ENCODE peak calls at places on chromosome 2, in four cellular contexts. One of them, this sample, is unnamed.

GRCh38 chr2:144349674-144350073 is 170.2 kb downstream of the ZEB2 start:
- DNase-seq in MM.1S: no peak
- DNase-seq in OCI-LY7: no peak
- DNase-seq in psoas muscle: no peak
- DNase-seq in this sample: no peak

GRCh38 chr2:223084873-223085272 is 32.9 kb downstream of the KCNE4 start:
- DNase-seq in MM.1S: no peak
- DNase-seq in OCI-LY7: no peak
- DNase-seq in psoas muscle: peak
- DNase-seq in this sample: no peak

GRCh38 chr2:102301867-102302362 is 9.4 kb upstream of the IL1RL1 start:
- DNase-seq in MM.1S: peak
- DNase-seq in OCI-LY7: peak
- DNase-seq in psoas muscle: no peak
- DNase-seq in this sample: no peak

GRCh38 chr2:205579335-205579734 is 103.0 kb upstream of the NRP2 start:
- DNase-seq in MM.1S: no peak
- DNase-seq in OCI-LY7: no peak
- DNase-seq in psoas muscle: no peak
- DNase-seq in this sample: no peak

GRCh38 chr2:179250084-179250483 is 14.5 kb downstream of the SESTD1 start:
- DNase-seq in MM.1S: no peak
- DNase-seq in OCI-LY7: no peak
- DNase-seq in psoas muscle: no peak
- DNase-seq in this sample: no peak

GRCh38 chr2:98293931-98294687 is 52.1 kb upstream of the CNGA3 start:
- DNase-seq in MM.1S: no peak
- DNase-seq in OCI-LY7: no peak
- DNase-seq in psoas muscle: no peak
- DNase-seq in this sample: no peak

GRCh38 chr2:169091761-169092523 is 22.6 kb downstream of the DHRS9 start:
- DNase-seq in MM.1S: no peak
- DNase-seq in OCI-LY7: no peak
- DNase-seq in psoas muscle: no peak
- DNase-seq in this sample: peak

GRCh38 chr2:207219716-207220414 is 54.1 kb upstream of the KLF7 start:
- DNase-seq in MM.1S: no peak
- DNase-seq in OCI-LY7: no peak
- DNase-seq in psoas muscle: no peak
- DNase-seq in this sample: no peak

GRCh38 chr2:58376592-58376991 is 135.5 kb upstream of the FANCL start:
- DNase-seq in MM.1S: no peak
- DNase-seq in OCI-LY7: no peak
- DNase-seq in psoas muscle: no peak
- DNase-seq in this sample: no peak

GRCh38 chr2:71669628-71670429 is 216.5 kb downstream of the DYSF start:
- DNase-seq in MM.1S: no peak
- DNase-seq in OCI-LY7: no peak
- DNase-seq in psoas muscle: no peak
- DNase-seq in this sample: no peak

GRCh38 chr2:181306785-181307184 is 150.4 kb upstream of the ITGA4 start:
- DNase-seq in MM.1S: peak
- DNase-seq in OCI-LY7: peak
- DNase-seq in psoas muscle: no peak
- DNase-seq in this sample: no peak

GRCh38 chr2:142803158-142803557 is 74.3 kb upstream of the KYNU start:
- DNase-seq in MM.1S: no peak
- DNase-seq in OCI-LY7: no peak
- DNase-seq in psoas muscle: no peak
- DNase-seq in this sample: no peak

GRCh38 chr2:201483337-201483736 is 31.8 kb downstream of the STRADB start:
- DNase-seq in MM.1S: no peak
- DNase-seq in OCI-LY7: no peak
- DNase-seq in psoas muscle: no peak
- DNase-seq in this sample: no peak

GRCh38 chr2:83900859-83901258 is 558.2 kb downstream of the SUCLG1 start:
- DNase-seq in MM.1S: no peak
- DNase-seq in OCI-LY7: no peak
- DNase-seq in psoas muscle: no peak
- DNase-seq in this sample: no peak

GRCh38 chr2:207067476-207067875 is 98.3 kb downstream of the KLF7 start:
- DNase-seq in MM.1S: no peak
- DNase-seq in OCI-LY7: no peak
- DNase-seq in psoas muscle: no peak
- DNase-seq in this sample: no peak

GRCh38 chr2:239601201-239601851 is 200.5 kb upstream of the HDAC4 start:
- DNase-seq in MM.1S: no peak
- DNase-seq in OCI-LY7: no peak
- DNase-seq in psoas muscle: peak
- DNase-seq in this sample: no peak

GRCh38 chr2:160940699-160941098 is 219.5 kb upstream of the TANK start:
- DNase-seq in MM.1S: peak
- DNase-seq in OCI-LY7: no peak
- DNase-seq in psoas muscle: no peak
- DNase-seq in this sample: peak

GRCh38 chr2:99832921-99833320 is 309.5 kb downstream of the AFF3 start:
- DNase-seq in MM.1S: no peak
- DNase-seq in OCI-LY7: no peak
- DNase-seq in psoas muscle: no peak
- DNase-seq in this sample: no peak

DNA sequence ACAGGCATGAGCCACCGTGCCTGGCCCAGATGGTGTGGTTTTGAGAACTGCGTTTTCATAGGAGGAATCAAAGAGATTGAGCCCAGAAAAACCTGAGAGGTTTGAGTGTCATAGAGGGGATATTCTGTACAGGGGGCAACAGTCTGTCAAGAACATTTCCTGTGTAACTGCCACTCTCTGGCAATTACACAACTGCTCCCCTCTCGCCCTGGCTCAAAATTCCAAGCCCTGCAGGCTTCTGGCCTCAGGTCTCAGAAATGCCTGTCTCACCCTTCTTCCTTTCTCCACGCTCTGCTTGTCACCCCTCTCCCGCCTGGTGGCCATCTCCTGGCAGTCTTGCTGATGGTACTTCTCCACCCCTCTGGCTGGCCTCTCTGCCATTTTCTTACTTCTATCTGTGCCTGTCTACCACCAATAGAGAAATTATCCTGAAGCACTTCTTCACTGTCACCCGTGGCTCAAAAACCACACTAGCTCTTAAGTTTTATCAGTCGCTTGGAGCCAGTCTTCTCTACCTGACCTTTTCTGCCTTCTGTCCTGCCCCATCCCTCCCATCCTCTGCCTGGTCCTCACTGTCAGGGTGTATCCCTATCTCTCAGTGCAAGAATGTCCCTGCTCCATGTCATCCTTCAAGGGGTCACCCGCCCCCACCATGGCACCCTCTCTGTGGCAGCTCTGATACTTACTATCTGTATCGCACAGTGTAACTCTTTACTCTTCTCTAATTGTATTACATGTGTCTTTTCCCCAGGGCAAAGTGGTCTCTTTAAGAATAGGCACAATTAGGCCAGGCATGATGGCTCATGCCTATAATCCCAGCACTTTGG is 4.2 kb downstream of the VAMP5 start:
- DNase-seq in MM.1S: no peak
- DNase-seq in OCI-LY7: no peak
- DNase-seq in psoas muscle: peak
- DNase-seq in this sample: no peak
- H3K4me3 ChIP-seq in MM.1S: no peak
- H3K4me3 ChIP-seq in OCI-LY7: no peak
- H3K4me3 ChIP-seq in psoas muscle: no peak
- H3K4me3 ChIP-seq in this sample: no peak

DNA sequence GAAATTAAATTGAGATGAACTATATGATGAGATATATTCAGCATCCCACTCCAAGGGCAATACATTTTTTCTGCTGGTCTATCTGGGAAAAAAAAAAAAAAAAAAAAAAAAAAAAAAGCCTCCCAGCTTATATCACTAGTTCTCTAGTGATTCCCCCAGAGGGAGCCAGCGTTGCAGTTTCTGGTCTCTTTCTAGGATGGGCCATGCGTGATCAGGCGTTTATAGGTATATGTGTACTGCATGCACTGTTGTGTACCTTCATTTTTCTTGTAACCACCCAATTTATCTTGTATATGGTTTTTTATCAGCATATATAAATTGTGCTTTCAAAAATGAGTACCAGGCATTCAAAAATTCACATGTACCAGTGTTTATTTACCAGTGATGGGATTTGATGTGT is 35.1 kb downstream of the DCDC2C start:
- DNase-seq in MM.1S: peak
- DNase-seq in OCI-LY7: peak
- DNase-seq in psoas muscle: no peak
- DNase-seq in this sample: no peak
- TF ChIP-seq CTCF in MM.1S: no peak
- TF ChIP-seq CTCF in OCI-LY7: peak
- TF ChIP-seq CTCF in psoas muscle: no peak
- TF ChIP-seq CTCF in this sample: peak

GRCh38 chr2:197929886-197930227 is 125.5 kb downstream of the PLCL1 start:
- DNase-seq in MM.1S: no peak
- DNase-seq in OCI-LY7: no peak
- DNase-seq in psoas muscle: no peak
- DNase-seq in this sample: no peak
- H3K4me3 ChIP-seq in MM.1S: no peak
- H3K4me3 ChIP-seq in OCI-LY7: no peak
- H3K4me3 ChIP-seq in psoas muscle: no peak
- H3K4me3 ChIP-seq in this sample: no peak

DNA sequence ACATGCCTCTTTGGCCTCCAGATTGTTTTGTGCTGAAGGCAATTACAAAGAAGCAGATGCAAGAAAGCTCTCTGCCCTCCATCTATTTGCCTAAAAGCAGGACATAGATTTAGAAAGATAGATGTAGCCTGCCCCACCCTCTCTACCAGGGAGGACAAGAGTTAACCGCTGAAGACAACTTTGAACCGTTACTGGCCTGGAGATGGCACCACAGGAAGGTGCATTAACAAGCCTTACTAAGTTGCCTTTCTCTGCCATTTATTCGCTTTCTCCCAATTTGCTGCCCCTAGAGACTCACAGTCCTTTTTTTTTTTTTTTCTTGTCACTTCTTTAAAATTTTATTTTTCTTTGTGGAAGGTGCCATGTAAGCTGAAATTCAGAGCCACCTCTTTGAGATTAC is 28.8 kb upstream of the RMDN2 start:
- DNase-seq in MM.1S: no peak
- DNase-seq in OCI-LY7: peak
- DNase-seq in psoas muscle: no peak
- DNase-seq in this sample: no peak
- TF ChIP-seq CTCF in MM.1S: no peak
- TF ChIP-seq CTCF in OCI-LY7: peak
- TF ChIP-seq CTCF in psoas muscle: no peak
- TF ChIP-seq CTCF in this sample: peak

DNA sequence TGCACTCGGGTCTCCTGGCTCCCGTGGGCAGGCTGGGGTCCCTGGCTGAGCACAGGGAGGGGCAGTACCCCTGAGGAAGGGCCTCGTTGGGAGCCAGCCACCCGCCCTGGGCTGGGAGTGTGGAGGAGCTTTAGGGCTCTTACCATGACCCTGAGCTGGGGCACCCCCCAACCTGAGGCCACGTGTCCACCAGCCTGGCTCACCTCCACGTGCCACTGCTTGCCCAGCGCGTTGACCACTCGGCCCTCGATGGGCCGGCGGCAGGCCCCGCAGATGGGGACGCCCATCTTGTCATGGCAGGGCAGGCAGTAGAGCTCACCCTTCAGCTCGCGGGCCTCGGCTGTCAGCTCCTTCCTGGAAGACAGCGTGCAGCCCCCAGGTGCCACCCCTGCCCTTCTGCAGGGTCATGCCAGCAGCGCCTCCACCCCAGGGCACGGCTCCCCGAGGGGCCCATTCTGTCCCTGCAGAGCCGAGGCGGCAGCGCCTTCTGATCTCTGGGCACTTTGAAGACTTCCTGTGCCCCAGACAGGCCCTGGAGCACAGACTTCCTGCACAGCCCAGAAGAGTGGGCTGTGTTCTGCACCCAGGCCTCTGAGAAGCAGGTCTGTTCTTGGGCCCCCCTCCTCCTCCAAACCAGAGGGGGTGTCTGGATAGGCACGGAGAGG is 4.0 kb upstream of the GPR17 start:
- DNase-seq in MM.1S: no peak
- DNase-seq in OCI-LY7: peak
- DNase-seq in psoas muscle: no peak
- DNase-seq in this sample: no peak
- H3K4me3 ChIP-seq in MM.1S: no peak
- H3K4me3 ChIP-seq in OCI-LY7: no peak
- H3K4me3 ChIP-seq in psoas muscle: no peak
- H3K4me3 ChIP-seq in this sample: no peak

This sample was measured in epithelial cell of proximal tubule.